ENCODE peak calls at places on chromosomes 12 and 14, in six cellular contexts. L, G, Z, N, Q and A are unnamed samples.

GRCh38 chr12:104524026-104524425 is 67.3 kb downstream of the CHST11 start:
- DNase-seq in Z (peak; percentile 48), Q (peak; percentile 53), N (no peak), G (peak; percentile 55), L (no peak), A (no peak)

GRCh38 chr14:104111301-104112112 is 26.0 kb downstream of the ASPG start:
- DNase-seq in G (no peak), N (no peak), Q (no peak), L (peak; percentile 55), Z (no peak), A (no peak)

GRCh38 chr12:5565933-5566632 is 134.2 kb downstream of the NTF3 start:
- DNase-seq in N (peak; percentile 67), L (no peak), G (no peak), Z (no peak), Q (no peak), A (no peak)

GRCh38 chr12:52924764-52925716 is 20.2 kb upstream of the KRT8 start:
- DNase-seq in L (no peak), G (peak; percentile 97), N (peak; percentile 99), Z (no peak), Q (peak; percentile 54), A (no peak)

GRCh38 chr12:49068879-49069506 is 786 bp downstream of the RHEBL1 start:
- DNase-seq in L (no peak), Z (no peak), Q (no peak), G (no peak), N (no peak), A (no peak)

GRCh38 chr12:119036878-119037493 is 55.6 kb downstream of the SRRM4 start:
- DNase-seq in G (no peak), N (no peak), Q (peak; percentile 14), L (no peak), Z (no peak), A (no peak)

GRCh38 chr14:98183556-98183955 is 1088.4 kb downstream of the BCL11B start:
- DNase-seq in N (no peak), Q (no peak), G (no peak), L (no peak), Z (no peak), A (no peak)

GRCh38 chr12:3795096-3795799 is 42.3 kb upstream of the CRACR2A start:
- DNase-seq in L (no peak), Z (no peak), G (no peak), Q (no peak), N (peak; percentile 11), A (no peak)

GRCh38 chr14:33229269-33229924 is 290.7 kb downstream of the NPAS3 start:
- DNase-seq in Z (no peak), N (peak; percentile 40), G (no peak), Q (no peak), L (no peak), A (no peak)

GRCh38 chr12:91663331-91663998 is 480.8 kb upstream of the DCN start:
- DNase-seq in N (no peak), Q (no peak), G (no peak), Z (no peak), L (no peak), A (no peak)

GRCh38 chr12:110684322-110684836 is 4.5 kb downstream of the HVCN1 start:
- DNase-seq in Q (no peak), Z (no peak), N (no peak), G (no peak), L (no peak), A (no peak)

GRCh38 chr14:64763801-64764511 is 59.7 kb downstream of the PLEKHG3 start:
- DNase-seq in N (peak; percentile 37), Q (no peak), Z (no peak), L (no peak), G (peak; percentile 56), A (no peak)

GRCh38 chr12:31215521-31216232 is 110.3 kb downstream of the SINHCAF start:
- DNase-seq in Z (no peak), N (no peak), G (no peak), Q (no peak), L (no peak), A (no peak)

GRCh38 chr12:31272607-31273225 is 53.2 kb downstream of the SINHCAF start:
- DNase-seq in G (no peak), L (no peak), Q (no peak), N (no peak), Z (no peak), A (no peak)

GRCh38 chr12:76020281-76020680 is 11.3 kb downstream of the PHLDA1 start:
- DNase-seq in N (peak; percentile 90), Q (peak; percentile 88), Z (no peak), L (peak; percentile 70), G (peak; percentile 65), A (peak; percentile 93)

GRCh38 chr12:29309320-29309902 is 71.6 kb downstream of the ERGIC2 start:
- DNase-seq in L (no peak), G (peak; percentile 67), Q (peak; percentile 49), Z (no peak), N (peak; percentile 28), A (no peak)
- TF ChIP-seq CTCF in L (no peak), G (peak; percentile 58), Q (peak; percentile 50), Z (peak; percentile 49), N (peak; percentile 52), A (no peak)

GRCh38 chr14:73651005-73651404 is 6.2 kb downstream of the DNAL1 start:
- DNase-seq in N (no peak), L (no peak), Z (no peak), G (no peak), Q (no peak), A (no peak)
- H3K4me3 ChIP-seq in N (no peak overlapping the region), L (no peak overlapping the region), Z (no peak overlapping the region), G (no peak overlapping the region), Q (no peak overlapping the region), A (no peak overlapping the region)

DNA sequence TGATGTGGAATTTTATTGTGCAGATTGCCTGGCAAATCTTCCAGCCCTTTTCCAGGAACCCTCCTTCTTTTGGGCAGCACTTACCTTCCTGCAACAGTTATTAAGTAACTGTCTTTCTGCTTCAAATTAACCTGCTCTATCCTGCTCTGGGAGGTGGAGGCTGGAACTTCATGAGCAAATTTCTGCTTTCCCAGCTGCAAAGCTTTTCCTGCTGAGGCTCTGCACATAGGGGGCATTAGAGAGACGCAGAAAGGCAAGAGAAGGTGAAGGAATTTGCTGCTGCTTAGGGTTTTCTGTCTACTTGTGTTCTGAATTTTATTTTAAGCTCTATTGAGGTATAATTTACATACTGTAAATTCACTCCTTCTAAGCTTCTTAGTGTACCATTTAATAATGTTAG is 259.2 kb downstream of the PCNX1 start:
- DNase-seq in N (peak; percentile 78), G (peak; percentile 86), L (no peak), Q (peak; percentile 68), Z (peak; percentile 60), A (no peak)
- TF ChIP-seq CTCF in N (peak; percentile 86), G (peak; percentile 90), L (peak; percentile 34), Q (peak; percentile 84), Z (peak; percentile 98), A (no peak)

GRCh38 chr12:597926-598568 is 65.2 kb downstream of the NINJ2 start:
- DNase-seq in N (no peak), L (no peak), Q (no peak), Z (no peak), G (no peak), A (peak; percentile 82)
- H3K4me3 ChIP-seq in N (no peak overlapping the region), L (no peak overlapping the region), Q (no peak overlapping the region), Z (no peak overlapping the region), G (no peak overlapping the region), A (no peak overlapping the region)

DNA sequence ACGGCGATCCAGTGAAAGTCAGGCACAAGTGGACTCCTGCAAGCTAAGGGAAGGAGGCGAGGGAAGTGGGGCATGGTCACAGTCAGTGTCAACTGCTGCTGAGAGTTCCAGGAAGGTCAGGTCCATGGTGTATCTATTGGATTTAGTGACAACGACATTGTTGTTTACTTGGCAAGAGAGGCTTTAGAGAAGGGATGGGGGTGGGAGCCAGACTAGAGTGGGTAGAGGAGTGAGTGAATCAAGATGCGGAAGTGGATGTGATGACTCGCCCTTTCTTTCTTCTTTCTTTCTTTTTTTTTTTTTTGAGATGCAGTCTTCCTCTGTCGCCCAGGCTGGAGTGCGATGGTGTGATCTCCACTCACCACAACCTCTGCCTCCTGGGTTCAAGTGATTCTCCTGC is 12.5 kb downstream of the P2RX7 start:
- DNase-seq in G (no peak), Z (no peak), L (no peak), N (peak; percentile 26), Q (peak; percentile 28), A (no peak)
- TF ChIP-seq CTCF in G (no peak), Z (no peak), L (no peak), N (no peak), Q (no peak), A (no peak)